ENCODE peak calls at places on chromosomes 3 and 15, in eight cellular contexts. L is BJ, W is mammary epithelial cell, X is heart right ventricle, I is PC-3, F is vagina, M is endothelial cell, A is GM06990. S is an unnamed sample.

GRCh38 chr15:49718846-49719245 is 98.0 kb downstream of the DTWD1 start:
- DNase-seq in X (no peak), W (no peak), M (no peak), F (no peak), L (no peak), A (no peak), I (no peak), S (no peak)

GRCh38 chr3:49610881-49611280 is 56.6 kb downstream of the BSN start:
- DNase-seq in A (no peak), W (no peak), I (no peak), F (no peak), L (no peak), M (no peak), X (no peak), S (no peak)

GRCh38 chr15:97961067-97961954 is 808 bp downstream of the ARRDC4 start:
- DNase-seq in X (peak), L (no peak), A (no peak), I (peak), W (peak), M (peak), F (no peak), S (peak)

GRCh38 chr3:155112661-155113389 is 32.7 kb downstream of the MME start:
- DNase-seq in M (no peak), L (no peak), X (no peak), A (no peak), I (no peak), F (no peak), W (peak), S (no peak)

GRCh38 chr3:102141913-102142210 is 292.5 kb downstream of the NFKBIZ start:
- DNase-seq in W (no peak), F (no peak), X (no peak), I (no peak), L (no peak), A (no peak), M (no peak), S (no peak)

GRCh38 chr3:100127792-100128191 is 13.5 kb upstream of the FILIP1L start:
- DNase-seq in X (no peak), M (no peak), A (no peak), W (no peak), F (no peak), L (no peak), I (no peak), S (no peak)

GRCh38 chr3:137988982-137989381 is 21.0 kb upstream of the CLDN18 start:
- DNase-seq in A (peak), I (no peak), F (no peak), X (no peak), W (no peak), M (no peak), L (no peak), S (peak)

GRCh38 chr3:60730371-60730770 is 520.9 kb downstream of the FHIT start:
- DNase-seq in W (no peak), I (no peak), X (no peak), A (no peak), F (no peak), L (no peak), M (no peak), S (no peak)

GRCh38 chr3:149600619-149601018 is 57.2 kb downstream of the WWTR1 start:
- DNase-seq in F (no peak), I (no peak), M (no peak), W (no peak), X (no peak), L (no peak), A (no peak), S (no peak)

GRCh38 chr15:67501836-67502461 is 19.0 kb upstream of the C15orf61 start:
- DNase-seq in X (no peak), A (no peak), L (no peak), I (no peak), W (no peak), F (no peak), M (no peak), S (no peak)

GRCh38 chr3:55937301-55937700 is 450.2 kb upstream of the WNT5A start:
- DNase-seq in L (no peak), M (no peak), X (no peak), A (no peak), W (no peak), F (no peak), I (no peak), S (no peak)

GRCh38 chr3:160697628-160698382 is 20.8 kb downstream of the ARL14 start:
- DNase-seq in X (no peak), L (peak), F (no peak), M (no peak), W (no peak), I (peak), A (no peak), S (peak)

GRCh38 chr3:155079795-155080546 is at the start of gene MME:
- DNase-seq in X (peak), M (peak), A (peak), W (peak), L (no peak), I (peak), F (no peak), S (peak)

GRCh38 chr3:167602041-167602440 is 51.7 kb downstream of the WDR49 start:
- DNase-seq in X (no peak), W (no peak), M (no peak), F (no peak), I (no peak), A (no peak), L (no peak), S (no peak)

GRCh38 chr3:99505646-99506269 is 132.6 kb upstream of the COL8A1 start:
- DNase-seq in L (peak), I (peak), M (no peak), A (peak), W (peak), X (no peak), F (no peak), S (peak)

GRCh38 chr3:167228135-167228534 is 152.0 kb downstream of the ZBBX start:
- DNase-seq in W (no peak), F (no peak), M (no peak), I (peak), L (no peak), A (no peak), X (no peak), S (no peak)

GRCh38 chr3:9062570-9062969 is 99.3 kb upstream of the RAD18 start:
- DNase-seq in L (no peak), F (no peak), A (no peak), W (no peak), M (no peak), I (no peak), X (no peak), S (no peak)

GRCh38 chr3:134072881-134073582 is 43.3 kb upstream of the SLCO2A1 start:
- DNase-seq in L (no peak), F (peak), I (no peak), M (no peak), X (no peak), W (no peak), A (no peak), S (no peak)

GRCh38 chr15:31528846-31529245 is 202.2 kb downstream of the KLF13 start:
- DNase-seq in W (no peak), L (no peak), A (no peak), I (no peak), M (no peak), X (no peak), F (no peak), S (no peak)

GRCh38 chr15:65595960-65596359 is 15.0 kb downstream of the INTS14 start:
- DNase-seq in A (no peak), F (no peak), X (no peak), M (peak), W (no peak), L (no peak), I (peak), S (no peak)

GRCh38 chr15:64877435-64877834 is 34.3 kb upstream of the ANKDD1A start:
- DNase-seq in F (no peak), I (peak), L (no peak), A (no peak), M (no peak), W (no peak), X (peak), S (no peak)

GRCh38 chr3:114841515-114841914 is 305.6 kb downstream of the ZBTB20 start:
- DNase-seq in W (peak), F (no peak), X (no peak), M (no peak), L (no peak), I (no peak), A (no peak), S (no peak)

GRCh38 chr3:187567026-187567425 is 103.2 kb downstream of the SST start:
- DNase-seq in M (no peak), F (no peak), I (no peak), L (no peak), X (no peak), W (peak), A (no peak), S (no peak)

GRCh38 chr15:53323197-53323596 is 436.3 kb downstream of the WDR72 start:
- DNase-seq in I (peak), A (no peak), F (no peak), L (no peak), W (peak), X (no peak), M (no peak), S (no peak)

GRCh38 chr3:75171632-75172230 is 492.4 kb upstream of the FRG2C start:
- DNase-seq in W (no peak), I (peak), A (no peak), L (peak), M (no peak), F (no peak), X (no peak), S (no peak)

GRCh38 chr15:65028921-65029735 is at the start of gene MTFMT:
- DNase-seq in I (peak), A (peak), W (peak), M (peak), X (peak), F (no peak), L (no peak), S (peak)

GRCh38 chr3:129282727-129283327 is 4.2 kb downstream of the HMCES start:
- DNase-seq in F (no peak), L (no peak), X (no peak), A (peak), I (peak), M (no peak), W (peak), S (peak)

GRCh38 chr15:70795311-70795665 is 31.9 kb upstream of the UACA start:
- DNase-seq in M (no peak), F (no peak), W (peak), A (no peak), I (peak), L (peak), X (no peak), S (no peak)

GRCh38 chr3:46517016-46517770 is 19.4 kb downstream of the RTP3 start:
- DNase-seq in W (peak), A (no peak), L (peak), F (no peak), I (peak), M (no peak), X (no peak), S (no peak)

GRCh38 chr15:95277266-95277665 is 1045.9 kb downstream of the MCTP2 start:
- DNase-seq in W (no peak), L (peak), F (no peak), X (no peak), I (peak), M (no peak), A (no peak), S (no peak)

GRCh38 chr3:190581041-190581501 is 67.2 kb downstream of the IL1RAP start:
- DNase-seq in M (no peak), L (no peak), W (no peak), F (no peak), A (no peak), X (no peak), I (no peak), S (no peak)

GRCh38 chr15:50883903-50884302 is 24.6 kb upstream of the AP4E1 start:
- DNase-seq in M (no peak), F (no peak), X (no peak), I (peak), W (peak), L (no peak), A (no peak), S (no peak)

GRCh38 chr3:178777718-178778411 is 241.6 kb downstream of the KCNMB2 start:
- DNase-seq in I (peak), M (no peak), W (peak), A (peak), X (no peak), L (peak), F (no peak), S (peak)

GRCh38 chr15:85929786-85930185 is 135.1 kb upstream of the KLHL25 start:
- DNase-seq in A (no peak), X (no peak), L (no peak), W (no peak), I (no peak), F (no peak), M (no peak), S (no peak)

GRCh38 chr3:4979401-4980228 is at the start of gene BHLHE40:
- DNase-seq in L (no peak), I (no peak), X (no peak), M (peak), F (no peak), W (no peak), A (no peak), S (no peak)

GRCh38 chr3:135089451-135089850 is 294.4 kb downstream of the EPHB1 start:
- DNase-seq in M (no peak), X (no peak), L (no peak), A (no peak), W (no peak), F (no peak), I (no peak), S (no peak)

DNA sequence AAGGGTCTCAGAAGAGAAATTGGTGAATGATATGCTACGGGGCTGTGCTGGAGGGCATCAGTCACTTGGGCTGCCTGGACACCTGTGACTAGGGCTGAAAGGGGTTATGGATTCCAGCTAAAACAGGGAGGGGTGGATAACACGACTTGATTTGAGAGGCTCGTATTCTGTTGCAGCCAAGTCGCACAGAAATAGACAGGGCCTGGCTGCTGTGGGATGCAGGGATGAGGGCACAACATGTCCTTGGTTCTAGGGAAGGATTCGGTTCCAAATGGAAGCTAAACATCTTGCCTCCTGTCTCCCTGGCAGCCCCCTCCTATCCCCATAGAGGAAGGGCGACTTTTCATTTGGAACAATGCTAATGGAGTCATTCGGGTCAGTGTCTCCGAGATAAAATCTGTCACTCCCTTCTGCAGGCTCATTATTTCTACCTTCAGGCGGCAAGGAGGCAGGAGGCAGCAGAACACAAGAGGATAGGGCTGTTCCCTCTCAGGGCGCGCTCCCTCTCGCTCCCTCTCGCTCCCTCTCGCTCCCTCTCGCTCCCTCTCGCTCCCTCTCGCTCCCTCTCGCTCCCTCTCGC is 433.8 kb upstream of the RBMS3 start:
- DNase-seq in A (no peak), F (no peak), M (no peak), I (no peak), L (no peak), W (no peak), X (no peak), S (no peak)
- TF ChIP-seq CTCF in A (no peak), F (no peak), M (no peak), I (no peak), L (no peak), W (no peak), X (no peak), S (no peak)

DNA sequence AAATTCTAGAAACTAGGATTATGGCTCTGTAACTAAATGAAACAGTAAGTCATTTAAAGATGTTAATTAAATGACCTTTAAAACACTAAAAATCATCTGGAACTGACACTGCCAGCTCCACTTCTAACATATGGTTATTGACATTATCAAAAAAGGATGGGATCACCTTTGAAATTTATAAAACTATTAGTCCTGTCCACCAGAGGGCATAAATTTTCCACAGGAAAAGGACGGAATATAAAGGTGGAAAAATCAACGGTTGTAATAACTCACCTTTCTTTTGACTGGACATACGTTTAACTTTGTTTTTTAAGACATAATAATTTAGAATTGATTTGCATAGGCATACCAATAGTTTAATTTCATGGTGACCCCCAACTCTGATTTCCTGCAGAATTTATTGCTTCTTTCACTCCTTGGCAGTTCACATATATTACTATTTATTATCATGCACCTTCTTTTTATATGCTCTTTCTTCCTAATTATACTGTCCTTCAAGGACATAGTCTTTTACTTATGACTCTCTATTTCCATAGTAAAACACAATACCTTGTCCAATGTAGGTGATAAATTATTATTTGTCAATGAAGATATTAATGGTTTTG is 345.7 kb downstream of the CADM2 start:
- DNase-seq in F (no peak), X (no peak), W (peak), I (peak), L (no peak), A (no peak), M (no peak), S (no peak)
- TF ChIP-seq CTCF in F (no peak), X (no peak), W (peak), I (peak), L (no peak), A (no peak), M (peak), S (no peak)

GRCh38 chr3:65436580-65436979 is 602.1 kb downstream of the MAGI1 start:
- DNase-seq in A (no peak), L (no peak), M (peak), F (no peak), X (no peak), I (peak), W (no peak), S (no peak)

GRCh38 chr3:65438612-65439011 is 600.1 kb downstream of the MAGI1 start:
- DNase-seq in X (no peak), L (no peak), W (no peak), A (no peak), F (no peak), I (no peak), M (no peak), S (no peak)

GRCh38 chr3:65443739-65444447 is 594.8 kb downstream of the MAGI1 start:
- DNase-seq in M (no peak), A (no peak), F (no peak), X (no peak), L (no peak), I (no peak), W (no peak), S (no peak)

GRCh38 chr3:65438096-65438495 is 600.6 kb downstream of the MAGI1 start:
- DNase-seq in L (no peak), M (no peak), I (no peak), W (no peak), F (no peak), X (no peak), A (no peak), S (no peak)

GRCh38 chr3:65439641-65440040 is 599.1 kb downstream of the MAGI1 start:
- DNase-seq in M (peak), F (no peak), X (peak), W (peak), A (peak), L (no peak), I (peak), S (peak)
- TF ChIP-seq CTCF in M (peak), F (no peak), X (peak), W (peak), A (peak), L (peak), I (peak), S (peak)

GRCh38 chr3:144375122-144375521 is 403.5 kb downstream of the DIPK2A start:
- DNase-seq in A (no peak), F (no peak), L (no peak), X (no peak), W (no peak), M (no peak), I (no peak), S (no peak)
- TF ChIP-seq CTCF in A (no peak), F (no peak), L (no peak), X (no peak), W (no peak), M (no peak), I (no peak), S (no peak)

GRCh38 chr15:28995193-28995592 is 109.4 kb downstream of the APBA2 start:
- DNase-seq in M (no peak), A (no peak), I (no peak), X (no peak), W (no peak), L (no peak), F (no peak), S (no peak)

GRCh38 chr15:28995721-28996120 is 109.9 kb downstream of the APBA2 start:
- DNase-seq in M (no peak), L (no peak), W (no peak), I (no peak), F (no peak), A (no peak), X (no peak), S (no peak)

GRCh38 chr15:28996289-28996688 is 110.5 kb downstream of the APBA2 start:
- DNase-seq in M (no peak), X (no peak), I (no peak), F (no peak), A (no peak), L (no peak), W (no peak), S (no peak)

GRCh38 chr15:28996953-28997352 is 111.2 kb downstream of the APBA2 start:
- DNase-seq in X (no peak), M (no peak), W (no peak), A (no peak), F (no peak), L (no peak), I (no peak), S (no peak)

GRCh38 chr15:28998511-28998910 is 112.7 kb downstream of the APBA2 start:
- DNase-seq in X (no peak), A (no peak), L (no peak), F (no peak), M (no peak), I (no peak), W (no peak), S (no peak)
- TF ChIP-seq CTCF in X (no peak), A (no peak), L (no peak), F (no peak), M (no peak), I (no peak), W (no peak), S (no peak)

S was measured in GM13976.